ENCODE peak calls at places on chromosomes 4 and X, in eight cellular contexts. G is HFF-Myc; Y is SK-N-DZ; F is H54; T is occipital lobe; K is substantia nigra; I is kidney tubule cell; Q is central memory CD8-positive, alpha-beta T cell. V is an unnamed sample.

GRCh38 chrX:15334561-15334960 is 762 bp downstream of the PIGA start:
- DNase-seq in G (no peak), Y (no peak), F (no peak), T (no peak), K (no peak), I (peak), Q (no peak), V (peak)

GRCh38 chrX:140661657-140662056 is 47.9 kb upstream of the LINC00632 start:
- DNase-seq in G (no peak), Y (no peak), F (no peak), T (no peak), K (peak), I (peak), Q (no peak), V (no peak)

GRCh38 chr4:168751263-168752225 is 254.7 kb downstream of the PALLD start:
- DNase-seq in G (no peak), Y (no peak), F (no peak), T (no peak), K (no peak), I (peak), Q (no peak), V (no peak)

GRCh38 chrX:9873952-9874351 is 87.7 kb downstream of the SHROOM2 start:
- DNase-seq in G (no peak), Y (peak), F (no peak), T (peak), K (peak), I (peak), Q (peak), V (peak)

GRCh38 chr4:138182838-138183426 is 59.2 kb downstream of the SLC7A11 start:
- DNase-seq in G (peak), Y (peak), F (no peak), T (no peak), K (no peak), I (peak), Q (no peak), V (peak)

GRCh38 chrX:4671344-4671743 is 957.9 kb upstream of the PRKX start:
- DNase-seq in G (no peak), Y (no peak), F (no peak), T (no peak), K (no peak), I (no peak), Q (no peak), V (no peak)

GRCh38 chrX:40145001-40145631 is 47.4 kb upstream of the BCOR start:
- DNase-seq in G (peak), Y (no peak), F (no peak), T (no peak), K (no peak), I (no peak), Q (no peak), V (no peak)

GRCh38 chrX:99142745-99143144 is 1267.3 kb downstream of the PCDH19 start:
- DNase-seq in G (no peak), Y (no peak), F (no peak), T (no peak), K (no peak), I (no peak), Q (no peak), V (no peak)

GRCh38 chr4:26048378-26048882 is 134.4 kb downstream of the SMIM20 start:
- DNase-seq in G (peak), Y (no peak), F (peak), T (no peak), K (no peak), I (peak), Q (no peak), V (no peak)

GRCh38 chr4:98659106-98659592 is 738 bp upstream of the TSPAN5 start:
- DNase-seq in G (no peak), Y (no peak), F (no peak), T (no peak), K (no peak), I (peak), Q (no peak), V (no peak)

GRCh38 chr4:118033148-118034060 is 882 bp upstream of the NDST3 start:
- DNase-seq in G (peak), Y (peak), F (peak), T (peak), K (peak), I (peak), Q (no peak), V (peak)

GRCh38 chr4:78482281-78482680 is 69.3 kb upstream of the ANXA3 start:
- DNase-seq in G (no peak), Y (no peak), F (no peak), T (no peak), K (no peak), I (no peak), Q (no peak), V (no peak)

GRCh38 chr4:67549123-67549522 is 3.8 kb upstream of the CENPC start:
- DNase-seq in G (no peak), Y (peak), F (no peak), T (no peak), K (no peak), I (peak), Q (no peak), V (no peak)

GRCh38 chr4:7926822-7927221 is 12.8 kb downstream of the AFAP1 start:
- DNase-seq in G (no peak), Y (no peak), F (no peak), T (no peak), K (no peak), I (no peak), Q (no peak), V (no peak)

GRCh38 chr4:30757357-30757756 is 37.2 kb downstream of the PCDH7 start:
- DNase-seq in G (peak), Y (no peak), F (no peak), T (no peak), K (no peak), I (peak), Q (no peak), V (no peak)

GRCh38 chr4:42627887-42628646 is 28.8 kb downstream of the ATP8A1 start:
- DNase-seq in G (no peak), Y (no peak), F (no peak), T (no peak), K (peak), I (no peak), Q (peak), V (no peak)

GRCh38 chr4:2494992-2495391 is 26.1 kb downstream of the RNF4 start:
- DNase-seq in G (no peak), Y (no peak), F (no peak), T (no peak), K (no peak), I (no peak), Q (no peak), V (no peak)

GRCh38 chrX:79330022-79330421 is 37.1 kb downstream of the ITM2A start:
- DNase-seq in G (no peak), Y (no peak), F (no peak), T (no peak), K (no peak), I (no peak), Q (no peak), V (no peak)

GRCh38 chrX:107526141-107526540 is 76.7 kb downstream of the FRMPD3 start:
- DNase-seq in G (no peak), Y (no peak), F (no peak), T (no peak), K (no peak), I (no peak), Q (no peak), V (no peak)

GRCh38 chr4:155304375-155304774 is 72.4 kb downstream of the MAP9 start:
- DNase-seq in G (no peak), Y (no peak), F (no peak), T (no peak), K (no peak), I (peak), Q (no peak), V (no peak)

GRCh38 chrX:39361736-39362135 is 560.5 kb downstream of the MID1IP1 start:
- DNase-seq in G (no peak), Y (no peak), F (no peak), T (no peak), K (peak), I (no peak), Q (no peak), V (no peak)

V was measured in dermis microvascular lymphatic vessel endothelial cell.